ENCODE peak calls at places on chromosomes 13 and 19, in seven cellular contexts. L is Karpas-422; Y is pancreas; I is activated naive CD8-positive, alpha-beta T cell treated with anti-CD3 and anti-CD28 coated beads, Interleukin-2, amount 50 U/mL, for 24 hours; K is choroid plexus epithelial cell; H is uterus; M is retina. W is an unnamed sample.

GRCh38 chr13:82356667-82357066 is 1525.6 kb downstream of the SLITRK1 start:
- DNase-seq in L (no peak), Y (no peak), I (no peak), K (peak), H (no peak), M (peak), W (no peak)

GRCh38 chr13:77902319-77902963 is 16.2 kb downstream of the EDNRB start:
- DNase-seq in L (no peak), Y (no peak), I (no peak), K (no peak), H (no peak), M (no peak), W (peak)

GRCh38 chr19:426725-427445 is 17.9 kb upstream of the C2CD4C start:
- DNase-seq in L (no peak), Y (no peak), I (no peak), K (no peak), H (no peak), M (peak), W (no peak)

GRCh38 chr19:741506-742131 is 9.3 kb upstream of the MISP start:
- DNase-seq in L (peak), Y (no peak), I (no peak), K (no peak), H (no peak), M (no peak), W (peak)

GRCh38 chr19:38401148-38401547 is 1.7 kb upstream of the FAM98C start:
- DNase-seq in L (no peak), Y (no peak), I (no peak), K (peak), H (no peak), M (no peak), W (peak)

GRCh38 chr13:48412881-48413351 is at the start of gene LPAR6:
- DNase-seq in L (no peak), Y (no peak), I (no peak), K (peak), H (no peak), M (peak), W (no peak)

GRCh38 chr19:2618611-2619010 is 83.9 kb downstream of the GNG7 start:
- DNase-seq in L (peak), Y (no peak), I (peak), K (no peak), H (no peak), M (no peak), W (peak)

GRCh38 chr13:78499802-78500201 is 103.5 kb downstream of the POU4F1 start:
- DNase-seq in L (no peak), Y (no peak), I (no peak), K (no peak), H (no peak), M (no peak), W (no peak)

GRCh38 chr13:101612736-101613135 is 160.3 kb downstream of the ITGBL1 start:
- DNase-seq in L (no peak), Y (no peak), I (no peak), K (peak), H (no peak), M (no peak), W (no peak)

GRCh38 chr19:54164369-54165068 is 5.0 kb upstream of the LENG1 start:
- DNase-seq in L (no peak), Y (peak), I (peak), K (peak), H (no peak), M (no peak), W (peak)

GRCh38 chr13:59437902-59438301 is 725.8 kb downstream of the DIAPH3 start:
- DNase-seq in L (no peak), Y (no peak), I (no peak), K (no peak), H (no peak), M (no peak), W (no peak)

GRCh38 chr13:27860743-27861142 is 59.1 kb upstream of the PDX1 start:
- DNase-seq in L (no peak), Y (no peak), I (no peak), K (no peak), H (no peak), M (no peak), W (no peak)

GRCh38 chr13:30396434-30397075 is 25.7 kb upstream of the UBE2L5 start:
- DNase-seq in L (no peak), Y (no peak), I (no peak), K (no peak), H (no peak), M (no peak), W (no peak)

GRCh38 chr19:48907671-48908070 is 7.6 kb downstream of the NUCB1 start:
- DNase-seq in L (no peak), Y (no peak), I (no peak), K (no peak), H (no peak), M (no peak), W (peak)

GRCh38 chr19:41218615-41219507 is at the start of gene AXL:
- DNase-seq in L (no peak), Y (peak), I (no peak), K (peak), H (peak), M (peak), W (no peak)

GRCh38 chr13:99740261-99740979 is 231.1 kb downstream of the ZIC5 start:
- DNase-seq in L (no peak), Y (no peak), I (no peak), K (no peak), H (no peak), M (no peak), W (no peak)

GRCh38 chr19:18543814-18544475 is 572 bp upstream of the FKBP8 start:
- DNase-seq in L (peak), Y (no peak), I (peak), K (peak), H (no peak), M (peak), W (peak)

GRCh38 chr19:19421326-19421725 is 15.9 kb downstream of the GATAD2A start:
- DNase-seq in L (no peak), Y (no peak), I (no peak), K (no peak), H (no peak), M (no peak), W (no peak)

GRCh38 chr19:2426661-2427322 is 594 bp downstream of the TIMM13 start:
- DNase-seq in L (peak), Y (peak), I (peak), K (peak), H (no peak), M (no peak), W (peak)

GRCh38 chr13:28531195-28531955 is 36.4 kb upstream of the FLT1 start:
- DNase-seq in L (no peak), Y (no peak), I (no peak), K (peak), H (no peak), M (peak), W (peak)

GRCh38 chr13:40438999-40439797 is 227.2 kb downstream of the FOXO1 start:
- DNase-seq in L (no peak), Y (no peak), I (peak), K (peak), H (no peak), M (no peak), W (peak)

GRCh38 chr13:33509642-33510229 is 224.2 kb upstream of the STARD13 start:
- DNase-seq in L (no peak), Y (no peak), I (no peak), K (no peak), H (peak), M (no peak), W (no peak)

GRCh38 chr19:2532252-2533071 is 56.5 kb downstream of the GADD45B start:
- DNase-seq in L (no peak), Y (no peak), I (no peak), K (peak), H (no peak), M (no peak), W (peak)

GRCh38 chr19:48969276-48970138 is 4.4 kb downstream of the FTL start:
- DNase-seq in L (peak), Y (peak), I (no peak), K (peak), H (no peak), M (no peak), W (no peak)

GRCh38 chr13:106466691-106467405 is 68.6 kb downstream of the EFNB2 start:
- DNase-seq in L (no peak), Y (no peak), I (no peak), K (peak), H (no peak), M (no peak), W (no peak)

GRCh38 chr13:74633734-74634133 is 499.5 kb upstream of the KLF12 start:
- DNase-seq in L (no peak), Y (no peak), I (no peak), K (no peak), H (no peak), M (no peak), W (no peak)